ENCODE peak calls at places on chromosomes 5 and 9, in five cellular contexts. One of them, this sample, is unnamed.
A peak's percentile ranks its signal among the peaks of the same experiment; 100 is the strongest.

GRCh38 chr5:179747815-179748214 is 15.2 kb downstream of the MAML1 start:
- DNase-seq in HCT116: no peak
- DNase-seq in COR-L47: no peak
- DNase-seq in CD4-positive, alpha-beta memory T cell: no peak
- DNase-seq in head of caudate nucleus: no peak
- DNase-seq in this sample: no peak

GRCh38 chr5:168291961-168292782 is 727 bp downstream of the WWC1 start:
- DNase-seq in HCT116: no peak
- DNase-seq in COR-L47: peak; percentile 30
- DNase-seq in CD4-positive, alpha-beta memory T cell: no peak
- DNase-seq in head of caudate nucleus: no peak
- DNase-seq in this sample: no peak

GRCh38 chr9:90046317-90046861 is 441.6 kb downstream of the GADD45G start:
- DNase-seq in HCT116: no peak
- DNase-seq in COR-L47: no peak
- DNase-seq in CD4-positive, alpha-beta memory T cell: no peak
- DNase-seq in head of caudate nucleus: no peak
- DNase-seq in this sample: no peak

GRCh38 chr5:163571755-163572154 is 66.3 kb downstream of the MAT2B start:
- DNase-seq in HCT116: no peak
- DNase-seq in COR-L47: no peak
- DNase-seq in CD4-positive, alpha-beta memory T cell: no peak
- DNase-seq in head of caudate nucleus: no peak
- DNase-seq in this sample: no peak

GRCh38 chr9:26470287-26470686 is 422.3 kb downstream of the CAAP1 start:
- DNase-seq in HCT116: no peak
- DNase-seq in COR-L47: no peak
- DNase-seq in CD4-positive, alpha-beta memory T cell: no peak
- DNase-seq in head of caudate nucleus: no peak
- DNase-seq in this sample: no peak

GRCh38 chr5:165630211-165630866 is 2124.9 kb downstream of the MAT2B start:
- DNase-seq in HCT116: no peak
- DNase-seq in COR-L47: peak; percentile 32
- DNase-seq in CD4-positive, alpha-beta memory T cell: no peak
- DNase-seq in head of caudate nucleus: peak; percentile 72
- DNase-seq in this sample: no peak

GRCh38 chr9:137051145-137051724 is 2.6 kb downstream of the ENTPD2 start:
- DNase-seq in HCT116: no peak
- DNase-seq in COR-L47: no peak
- DNase-seq in CD4-positive, alpha-beta memory T cell: no peak
- DNase-seq in head of caudate nucleus: no peak
- DNase-seq in this sample: no peak

GRCh38 chr5:81161012-81161601 is 72.0 kb upstream of the CKMT2 start:
- DNase-seq in HCT116: no peak
- DNase-seq in COR-L47: no peak
- DNase-seq in CD4-positive, alpha-beta memory T cell: no peak
- DNase-seq in head of caudate nucleus: no peak
- DNase-seq in this sample: no peak

GRCh38 chr5:180331647-180331950 is 21.5 kb downstream of the GFPT2 start:
- DNase-seq in HCT116: no peak
- DNase-seq in COR-L47: no peak
- DNase-seq in CD4-positive, alpha-beta memory T cell: no peak
- DNase-seq in head of caudate nucleus: no peak
- DNase-seq in this sample: no peak

GRCh38 chr5:96978812-96979449 is 43.1 kb downstream of the LNPEP start:
- DNase-seq in HCT116: no peak
- DNase-seq in COR-L47: no peak
- DNase-seq in CD4-positive, alpha-beta memory T cell: no peak
- DNase-seq in head of caudate nucleus: no peak
- DNase-seq in this sample: no peak

GRCh38 chr5:22699319-22699718 is 153.8 kb downstream of the CDH12 start:
- DNase-seq in HCT116: no peak
- DNase-seq in COR-L47: no peak
- DNase-seq in CD4-positive, alpha-beta memory T cell: no peak
- DNase-seq in head of caudate nucleus: no peak
- DNase-seq in this sample: no peak

GRCh38 chr9:135073741-135074305 is 13.6 kb upstream of the OLFM1 start:
- DNase-seq in HCT116: no peak
- DNase-seq in COR-L47: no peak
- DNase-seq in CD4-positive, alpha-beta memory T cell: no peak
- DNase-seq in head of caudate nucleus: peak; percentile 34
- DNase-seq in this sample: no peak

GRCh38 chr5:33008751-33009418 is 297.8 kb downstream of the NPR3 start:
- DNase-seq in HCT116: peak; percentile 64
- DNase-seq in COR-L47: no peak
- DNase-seq in CD4-positive, alpha-beta memory T cell: no peak
- DNase-seq in head of caudate nucleus: no peak
- DNase-seq in this sample: no peak

GRCh38 chr9:120711841-120712538 is 2.3 kb downstream of the MEGF9 start:
- DNase-seq in HCT116: no peak
- DNase-seq in COR-L47: no peak
- DNase-seq in CD4-positive, alpha-beta memory T cell: no peak
- DNase-seq in head of caudate nucleus: no peak
- DNase-seq in this sample: no peak

GRCh38 chr9:23662320-23662719 is 163.7 kb downstream of the ELAVL2 start:
- DNase-seq in HCT116: no peak
- DNase-seq in COR-L47: no peak
- DNase-seq in CD4-positive, alpha-beta memory T cell: no peak
- DNase-seq in head of caudate nucleus: no peak
- DNase-seq in this sample: no peak

GRCh38 chr5:61182449-61182848 is 20.2 kb upstream of the SMIM15 start:
- DNase-seq in HCT116: no peak
- DNase-seq in COR-L47: no peak
- DNase-seq in CD4-positive, alpha-beta memory T cell: peak; percentile 9
- DNase-seq in head of caudate nucleus: no peak
- DNase-seq in this sample: peak; percentile 15

GRCh38 chr5:78594946-78595921 is 53.3 kb downstream of the LHFPL2 start:
- DNase-seq in HCT116: peak; percentile 87
- DNase-seq in COR-L47: no peak
- DNase-seq in CD4-positive, alpha-beta memory T cell: no peak
- DNase-seq in head of caudate nucleus: no peak
- DNase-seq in this sample: no peak

GRCh38 chr9:123081824-123082223 is 48.4 kb downstream of the GPR21 start:
- DNase-seq in HCT116: peak; percentile 22
- DNase-seq in COR-L47: peak; percentile 14
- DNase-seq in CD4-positive, alpha-beta memory T cell: peak; percentile 24
- DNase-seq in head of caudate nucleus: no peak
- DNase-seq in this sample: no peak

GRCh38 chr5:98341038-98341710 is 432.3 kb upstream of the RGMB start:
- DNase-seq in HCT116: no peak
- DNase-seq in COR-L47: no peak
- DNase-seq in CD4-positive, alpha-beta memory T cell: no peak
- DNase-seq in head of caudate nucleus: no peak
- DNase-seq in this sample: no peak

GRCh38 chr5:75659791-75660453 is 48.7 kb downstream of the ANKDD1B start:
- DNase-seq in HCT116: no peak
- DNase-seq in COR-L47: no peak
- DNase-seq in CD4-positive, alpha-beta memory T cell: no peak
- DNase-seq in head of caudate nucleus: no peak
- DNase-seq in this sample: no peak

GRCh38 chr5:150422075-150422474 is 9.4 kb upstream of the CD74 start:
- DNase-seq in HCT116: no peak
- DNase-seq in COR-L47: no peak
- DNase-seq in CD4-positive, alpha-beta memory T cell: no peak
- DNase-seq in head of caudate nucleus: no peak
- DNase-seq in this sample: no peak

GRCh38 chr9:123318961-123319421 is 37.0 kb upstream of the CRB2 start:
- DNase-seq in HCT116: no peak
- DNase-seq in COR-L47: no peak
- DNase-seq in CD4-positive, alpha-beta memory T cell: no peak
- DNase-seq in head of caudate nucleus: no peak
- DNase-seq in this sample: no peak

GRCh38 chr5:54658014-54658413 is 140.5 kb downstream of the SNX18 start:
- DNase-seq in HCT116: no peak
- DNase-seq in COR-L47: peak; percentile 50
- DNase-seq in CD4-positive, alpha-beta memory T cell: no peak
- DNase-seq in head of caudate nucleus: peak; percentile 42
- DNase-seq in this sample: no peak

GRCh38 chr9:78438765-78439164 is 141.8 kb downstream of the PSAT1 start:
- DNase-seq in HCT116: no peak
- DNase-seq in COR-L47: no peak
- DNase-seq in CD4-positive, alpha-beta memory T cell: no peak
- DNase-seq in head of caudate nucleus: no peak
- DNase-seq in this sample: no peak

GRCh38 chr9:93305497-93306020 is 121.6 kb downstream of the WNK2 start:
- DNase-seq in HCT116: no peak
- DNase-seq in COR-L47: no peak
- DNase-seq in CD4-positive, alpha-beta memory T cell: no peak
- DNase-seq in head of caudate nucleus: peak; percentile 33
- DNase-seq in this sample: no peak

GRCh38 chr9:131622536-131622935 is 77.2 kb downstream of the PRRT1B start:
- DNase-seq in HCT116: no peak
- DNase-seq in COR-L47: no peak
- DNase-seq in CD4-positive, alpha-beta memory T cell: no peak
- DNase-seq in head of caudate nucleus: no peak
- DNase-seq in this sample: no peak

GRCh38 chr5:132483661-132484385 is 6.8 kb downstream of the IRF1 start:
- DNase-seq in HCT116: no peak
- DNase-seq in COR-L47: no peak
- DNase-seq in CD4-positive, alpha-beta memory T cell: no peak
- DNase-seq in head of caudate nucleus: no peak
- DNase-seq in this sample: no peak

GRCh38 chr5:176397736-176398420 is 9.3 kb downstream of the HIGD2A start:
- DNase-seq in HCT116: no peak
- DNase-seq in COR-L47: no peak
- DNase-seq in CD4-positive, alpha-beta memory T cell: no peak
- DNase-seq in head of caudate nucleus: no peak
- DNase-seq in this sample: no peak

GRCh38 chr5:76685598-76686169 is 30.2 kb upstream of the F2R start:
- DNase-seq in HCT116: no peak
- DNase-seq in COR-L47: no peak
- DNase-seq in CD4-positive, alpha-beta memory T cell: no peak
- DNase-seq in head of caudate nucleus: no peak
- DNase-seq in this sample: no peak

GRCh38 chr5:59972043-59972442 is 78.5 kb upstream of the PDE4D start:
- DNase-seq in HCT116: no peak
- DNase-seq in COR-L47: no peak
- DNase-seq in CD4-positive, alpha-beta memory T cell: no peak
- DNase-seq in head of caudate nucleus: no peak
- DNase-seq in this sample: no peak

GRCh38 chr9:5553211-5553610 is 42.9 kb downstream of the PDCD1LG2 start:
- DNase-seq in HCT116: no peak
- DNase-seq in COR-L47: no peak
- DNase-seq in CD4-positive, alpha-beta memory T cell: no peak
- DNase-seq in head of caudate nucleus: no peak
- DNase-seq in this sample: no peak

GRCh38 chr5:42337143-42337542 is 86.1 kb upstream of the GHR start:
- DNase-seq in HCT116: no peak
- DNase-seq in COR-L47: no peak
- DNase-seq in CD4-positive, alpha-beta memory T cell: no peak
- DNase-seq in head of caudate nucleus: no peak
- DNase-seq in this sample: no peak

This sample was measured in stimulated activated naive CD4-positive, alpha-beta T cell.